ENCODE peak calls at places on chromosomes 12 and 14, in five cellular contexts. W is H1, H is GM12891, N is stomach, B is SK-N-SH. K is an unnamed sample.

GRCh38 chr12:75658286-75658685 is 146.9 kb upstream of the KRR1 start:
- DNase-seq in W (no peak), H (no peak), N (no peak), B (no peak), K (no peak)

GRCh38 chr14:101230851-101231550 is 327.5 kb upstream of the RTL1 start:
- DNase-seq in W (no peak), H (no peak), N (no peak), B (no peak), K (peak; percentile 47)

GRCh38 chr14:89598548-89599186 is 181.6 kb upstream of the FOXN3 start:
- DNase-seq in W (no peak), H (no peak), N (no peak), B (no peak), K (no peak)

GRCh38 chr14:81506512-81506911 is 27.1 kb downstream of the SEL1L start:
- DNase-seq in W (no peak), H (no peak), N (no peak), B (no peak), K (no peak)

GRCh38 chr12:33653362-33653761 is 213.7 kb upstream of the SYT10 start:
- DNase-seq in W (no peak), H (no peak), N (no peak), B (no peak), K (no peak)

GRCh38 chr12:42213954-42214426 is 24.1 kb downstream of the YAF2 start:
- DNase-seq in W (no peak), H (no peak), N (peak; percentile 82), B (no peak), K (no peak)

GRCh38 chr14:74503973-74504335 is 10.4 kb downstream of the ISCA2 start:
- DNase-seq in W (no peak), H (no peak), N (no peak), B (no peak), K (no peak)

GRCh38 chr14:53550776-53551175 is 397.7 kb upstream of the DDHD1 start:
- DNase-seq in W (no peak), H (no peak), N (no peak), B (no peak), K (no peak)

GRCh38 chr12:108856428-108857157 is 790 bp downstream of the SSH1 start:
- DNase-seq in W (peak; percentile 67), H (no peak), N (peak; percentile 83), B (peak; percentile 51), K (peak; percentile 86)

GRCh38 chr12:6547987-6548386 is 7.9 kb downstream of the IFFO1 start:
- DNase-seq in W (no peak), H (no peak), N (no peak), B (no peak), K (no peak)

GRCh38 chr14:24853446-24853845 is 196.5 kb downstream of the STXBP6 start:
- DNase-seq in W (no peak), H (no peak), N (no peak), B (no peak), K (no peak)

GRCh38 chr14:47189911-47190503 is 485.4 kb downstream of the MDGA2 start:
- DNase-seq in W (no peak), H (no peak), N (no peak), B (no peak), K (no peak)

GRCh38 chr14:77311217-77311616 is 9.5 kb downstream of the POMT2 start:
- DNase-seq in W (no peak), H (no peak), N (no peak), B (no peak), K (no peak)

GRCh38 chr14:103055693-103056092 is 1.7 kb downstream of the CDC42BPB start:
- DNase-seq in W (no peak), H (no peak), N (no peak), B (no peak), K (no peak)

GRCh38 chr14:49881296-49882006 is 11.4 kb upstream of the ARF6 start:
- DNase-seq in W (peak; percentile 37), H (no peak), N (no peak), B (no peak), K (no peak)

GRCh38 chr14:49621114-49621881 is 699 bp downstream of the MGAT2 start:
- DNase-seq in W (no peak), H (peak; percentile 33), N (peak; percentile 63), B (peak; percentile 76), K (peak; percentile 85)

GRCh38 chr12:129903956-129904769 is at the start of gene TMEM132D:
- DNase-seq in W (peak; percentile 85), H (no peak), N (no peak), B (peak; percentile 39), K (no peak)

GRCh38 chr12:39095636-39096330 is 190.4 kb upstream of the CPNE8 start:
- DNase-seq in W (no peak), H (no peak), N (no peak), B (no peak), K (no peak)

GRCh38 chr12:80400591-80400991 is 43.4 kb upstream of the PTPRQ start:
- DNase-seq in W (peak; percentile 52), H (no peak), N (no peak), B (peak; percentile 10), K (no peak)

GRCh38 chr14:68569970-68570409 is 222.9 kb downstream of the ZFP36L1 start:
- DNase-seq in W (no peak), H (no peak), N (peak; percentile 73), B (no peak), K (no peak)

GRCh38 chr12:45259732-45260480 is 44.0 kb downstream of the ANO6 start:
- DNase-seq in W (no peak), H (no peak), N (no peak), B (no peak), K (no peak)
- TF ChIP-seq POLR2AphosphoS5 in W (no peak), H (no peak), N (no peak), B (no peak), K (no peak)

GRCh38 chr12:112198120-112198733 is 72.9 kb downstream of the TRAFD1 start:
- DNase-seq in W (peak; percentile 82), H (peak; percentile 60), N (peak; percentile 46), B (peak; percentile 78), K (no peak)
- TF ChIP-seq POLR2AphosphoS5 in W (no peak), H (no peak), N (no peak), B (no peak), K (no peak)

GRCh38 chr14:61508526-61508925 is 186.8 kb upstream of the HIF1A start:
- DNase-seq in W (no peak), H (no peak), N (no peak), B (peak; percentile 58), K (no peak)

GRCh38 chr14:61503167-61503801 is 181.9 kb downstream of the PRKCH start:
- DNase-seq in W (no peak), H (no peak), N (no peak), B (no peak), K (no peak)

GRCh38 chr14:61502459-61503093 is 181.2 kb downstream of the PRKCH start:
- DNase-seq in W (no peak), H (no peak), N (no peak), B (no peak), K (no peak)

GRCh38 chr14:61504841-61505340 is 183.5 kb downstream of the PRKCH start:
- DNase-seq in W (no peak), H (no peak), N (no peak), B (no peak), K (no peak)

GRCh38 chr14:61505815-61506809 is 184.7 kb downstream of the PRKCH start:
- DNase-seq in W (no peak), H (no peak), N (no peak), B (no peak), K (no peak)
- TF ChIP-seq POLR2AphosphoS5 in W (no peak), H (no peak), N (no peak), B (no peak), K (no peak)

DNA sequence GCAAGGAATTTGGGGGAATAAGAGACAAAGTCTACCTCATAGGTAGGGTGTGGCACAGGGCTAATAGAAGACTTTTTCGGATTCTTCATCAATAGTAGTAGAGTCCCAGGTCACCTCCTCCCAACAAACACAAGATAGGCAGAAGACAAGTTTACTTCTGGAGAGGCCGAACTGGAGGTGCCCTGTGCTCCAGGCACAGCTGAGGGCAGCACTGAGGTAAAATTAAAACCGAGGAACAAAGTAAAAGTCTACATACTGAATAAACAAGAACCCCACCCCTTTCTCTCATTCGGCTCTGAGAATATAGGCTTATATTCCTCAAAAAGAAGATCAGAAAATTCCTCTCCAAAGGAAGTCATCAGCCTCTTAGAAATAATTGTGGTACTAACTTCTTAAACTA is 161.6 kb downstream of the SEC23A start:
- DNase-seq in W (no peak), H (no peak), N (no peak), B (no peak), K (no peak)
- TF ChIP-seq POLR2AphosphoS5 in W (no peak), H (no peak), N (no peak), B (no peak), K (no peak)

GRCh38 chr12:120254809-120255208 is 10.7 kb downstream of the PXN start:
- DNase-seq in W (no peak), H (no peak), N (no peak), B (no peak), K (no peak)

GRCh38 chr12:120260607-120261006 is 4.9 kb downstream of the PXN start:
- DNase-seq in W (no peak), H (no peak), N (no peak), B (no peak), K (no peak)

GRCh38 chr12:120258323-120258896 is 7.1 kb downstream of the PXN start:
- DNase-seq in W (no peak), H (no peak), N (no peak), B (no peak), K (no peak)

GRCh38 chr12:120259418-120260202 is 5.9 kb downstream of the PXN start:
- DNase-seq in W (no peak), H (no peak), N (no peak), B (no peak), K (no peak)

DNA sequence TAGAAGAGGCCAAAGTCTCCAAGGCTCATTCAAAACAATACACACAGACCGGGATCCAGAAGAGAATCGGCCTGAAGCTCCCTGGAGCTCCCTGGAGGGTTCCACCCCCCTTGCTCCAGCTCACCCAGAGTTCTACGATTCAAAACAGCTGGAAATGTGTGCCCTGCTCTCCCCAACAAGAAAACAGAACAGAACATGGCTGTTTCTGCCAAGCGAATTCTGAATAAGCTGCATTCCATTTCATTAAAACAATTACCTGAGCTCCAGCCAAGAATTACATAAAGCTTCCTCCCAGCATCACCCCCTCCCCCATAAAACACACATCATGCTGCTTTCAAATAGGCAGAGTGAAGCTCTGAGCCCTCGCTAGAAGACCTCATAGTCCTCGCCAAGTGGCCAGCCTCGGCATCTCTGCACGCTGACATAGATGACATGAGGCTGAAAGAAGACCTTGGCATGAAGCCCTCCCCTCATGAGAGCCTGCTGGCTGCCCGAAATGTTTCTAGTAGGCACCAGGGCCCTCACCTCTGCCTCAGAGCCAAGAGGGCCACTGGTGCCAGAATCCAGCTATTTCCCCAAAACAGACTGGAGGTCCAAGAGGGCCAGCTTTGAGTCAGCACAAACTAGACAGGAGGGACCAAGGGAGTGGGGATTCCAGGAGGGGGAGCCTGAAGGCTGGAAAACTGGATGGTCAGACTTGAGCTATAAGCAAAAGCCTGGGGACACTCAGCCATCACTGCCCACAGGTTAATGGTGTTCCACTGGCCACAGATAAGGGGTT is 8.3 kb downstream of the PXN start:
- DNase-seq in W (no peak), H (no peak), N (peak; percentile 42), B (peak; percentile 54), K (no peak)
- TF ChIP-seq POLR2AphosphoS5 in W (no peak), H (no peak), N (peak; percentile 50), B (peak; percentile 64), K (no peak)